ENCODE peak calls at places on chromosomes 16 and 17, in seven cellular contexts. I is substantia nigra; M is NCI-H460; L is HEK293T; H is activated CD4-positive, alpha-beta T cell treated with anti-CD3 and anti-CD28 coated beads for 1 hour; W is NCI-H2171 treated with DMSO at 0.1 percent for 48 hours; R is ACHN. C is an unnamed sample.

GRCh38 chr16:76676356-76676755 is 399.2 kb downstream of the CNTNAP4 start:
- DNase-seq in I (no peak), M (no peak), L (no peak), H (no peak), W (no peak), R (no peak), C (no peak)

GRCh38 chr17:74125160-74125559 is 78.3 kb upstream of the RPL38 start:
- DNase-seq in I (no peak), M (no peak), L (no peak), H (no peak), W (no peak), R (no peak), C (no peak)

GRCh38 chr16:22239131-22239805 is 33.2 kb downstream of the EEF2K start:
- DNase-seq in I (no peak), M (no peak), L (no peak), H (no peak), W (no peak), R (no peak), C (no peak)

GRCh38 chr16:2973605-2974318 is 4.6 kb downstream of the PAQR4 start:
- DNase-seq in I (no peak), M (no peak), L (no peak), H (no peak), W (no peak), R (no peak), C (no peak)

GRCh38 chr17:41367426-41368075 is 2.1 kb downstream of the KRT33B start:
- DNase-seq in I (no peak), M (no peak), L (no peak), H (no peak), W (no peak), R (peak), C (no peak)

GRCh38 chr16:14249291-14250032 is 178.3 kb downstream of the MRTFB start:
- DNase-seq in I (peak), M (peak), L (peak), H (peak), W (peak), R (peak), C (peak)

GRCh38 chr17:80203448-80204092 is 16.6 kb downstream of the SGSH start:
- DNase-seq in I (no peak), M (no peak), L (no peak), H (no peak), W (no peak), R (no peak), C (no peak)

GRCh38 chr17:45948498-45948880 is 50.6 kb upstream of the STH start:
- DNase-seq in I (no peak), M (no peak), L (no peak), H (no peak), W (no peak), R (no peak), C (no peak)

GRCh38 chr17:74220966-74221814 is 7.8 kb downstream of the TTYH2 start:
- DNase-seq in I (no peak), M (no peak), L (no peak), H (no peak), W (no peak), R (no peak), C (no peak)

GRCh38 chr17:74466111-74466784 is at the start of gene CD300A:
- DNase-seq in I (no peak), M (no peak), L (no peak), H (no peak), W (no peak), R (no peak), C (peak)

GRCh38 chr17:39152134-39152884 is 872 bp upstream of the PLXDC1 start:
- DNase-seq in I (no peak), M (no peak), L (peak), H (no peak), W (peak), R (peak), C (no peak)

GRCh38 chr17:57305329-57305728 is 49.0 kb downstream of the MSI2 start:
- DNase-seq in I (no peak), M (no peak), L (no peak), H (no peak), W (no peak), R (no peak), C (no peak)

GRCh38 chr17:75861927-75862317 is 6.8 kb upstream of the WBP2 start:
- DNase-seq in I (no peak), M (no peak), L (no peak), H (no peak), W (peak), R (no peak), C (no peak)

GRCh38 chr17:68431661-68432071 is 25.6 kb downstream of the WIPI1 start:
- DNase-seq in I (no peak), M (peak), L (peak), H (peak), W (peak), R (peak), C (peak)

GRCh38 chr17:66373944-66374817 is 71.8 kb downstream of the PRKCA start:
- DNase-seq in I (no peak), M (no peak), L (peak), H (peak), W (peak), R (no peak), C (no peak)

GRCh38 chr17:55332296-55333041 is 67.7 kb downstream of the HLF start:
- DNase-seq in I (no peak), M (no peak), L (no peak), H (no peak), W (no peak), R (no peak), C (no peak)

GRCh38 chr17:39114744-39115534 is 36.5 kb downstream of the PLXDC1 start:
- DNase-seq in I (no peak), M (no peak), L (no peak), H (no peak), W (no peak), R (no peak), C (no peak)

GRCh38 chr17:65442691-65443090 is 118.8 kb downstream of the AXIN2 start:
- DNase-seq in I (no peak), M (no peak), L (no peak), H (no peak), W (no peak), R (no peak), C (no peak)

GRCh38 chr17:79135011-79135410 is 60.4 kb downstream of the ENGASE start:
- DNase-seq in I (no peak), M (no peak), L (no peak), H (no peak), W (no peak), R (no peak), C (no peak)

GRCh38 chr17:21019976-21020575 is 22.7 kb downstream of the USP22 start:
- DNase-seq in I (no peak), M (no peak), L (peak), H (peak), W (peak), R (peak), C (peak)

GRCh38 chr17:74840989-74841666 is 18.6 kb downstream of the GRIN2C start:
- DNase-seq in I (peak), M (no peak), L (no peak), H (no peak), W (no peak), R (no peak), C (no peak)

GRCh38 chr16:57341062-57341440 is 17.5 kb upstream of the CCL22 start:
- DNase-seq in I (no peak), M (no peak), L (no peak), H (no peak), W (no peak), R (no peak), C (peak)

GRCh38 chr16:4272114-4272954 is 489 bp downstream of the TFAP4 start:
- DNase-seq in I (peak), M (no peak), L (peak), H (no peak), W (peak), R (peak), C (peak)

GRCh38 chr16:88685156-88686061 is 898 bp downstream of the SNAI3 start:
- DNase-seq in I (no peak), M (no peak), L (peak), H (no peak), W (no peak), R (peak), C (no peak)

GRCh38 chr16:24286713-24287405 is 30.7 kb downstream of the CACNG3 start:
- DNase-seq in I (no peak), M (no peak), L (no peak), H (no peak), W (no peak), R (no peak), C (no peak)

GRCh38 chr16:49416276-49416675 is 42.7 kb downstream of the C16orf78 start:
- DNase-seq in I (no peak), M (no peak), L (no peak), H (no peak), W (no peak), R (no peak), C (no peak)

GRCh38 chr16:68237243-68238028 is 1.5 kb upstream of the ESRP2 start:
- DNase-seq in I (peak), M (peak), L (peak), H (peak), W (peak), R (peak), C (peak)

GRCh38 chr17:76138234-76138895 is 2.7 kb downstream of the FOXJ1 start:
- DNase-seq in I (peak), M (no peak), L (no peak), H (no peak), W (no peak), R (peak), C (no peak)

GRCh38 chr17:13273744-13274295 is 256.0 kb upstream of the ELAC2 start:
- DNase-seq in I (no peak), M (no peak), L (no peak), H (no peak), W (no peak), R (no peak), C (no peak)

GRCh38 chr16:86874141-86874540 is 295.8 kb downstream of the FOXL1 start:
- DNase-seq in I (no peak), M (no peak), L (peak), H (no peak), W (no peak), R (peak), C (peak)

GRCh38 chr17:50028207-50029120 is 27.4 kb upstream of the ITGA3 start:
- DNase-seq in I (no peak), M (no peak), L (no peak), H (no peak), W (no peak), R (peak), C (no peak)

GRCh38 chr16:2930236-2930635 is 18.5 kb downstream of the FLYWCH1 start:
- DNase-seq in I (no peak), M (no peak), L (no peak), H (no peak), W (no peak), R (no peak), C (no peak)

GRCh38 chr17:2050871-2051387 is 4.0 kb upstream of the HIC1 start:
- DNase-seq in I (no peak), M (no peak), L (peak), H (no peak), W (peak), R (peak), C (no peak)

GRCh38 chr17:35726609-35727460 is 4.6 kb upstream of the RASL10B start:
- DNase-seq in I (no peak), M (no peak), L (peak), H (no peak), W (peak), R (peak), C (no peak)

GRCh38 chr16:20760346-20760745 is 3.5 kb upstream of the ACSM3 start:
- DNase-seq in I (no peak), M (no peak), L (no peak), H (no peak), W (no peak), R (no peak), C (no peak)

GRCh38 chr16:77805403-77805802 is 17.0 kb downstream of the VAT1L start:
- DNase-seq in I (no peak), M (no peak), L (no peak), H (no peak), W (peak), R (no peak), C (no peak)